ENCODE peak calls at places on chromosome 16, in eight cellular contexts. J, C, U, E, Q, N, X and S are unnamed samples.

GRCh38 chr16:55943257-55943656 is 68.1 kb upstream of the CES5A start:
- DNase-seq in N (no peak), Q (no peak), J (no peak), C (no peak), E (no peak), X (no peak), U (no peak), S (no peak)

GRCh38 chr16:10961231-10961630 is 16.9 kb downstream of the CLEC16A start:
- DNase-seq in E (no peak), N (no peak), Q (no peak), U (no peak), C (no peak), J (no peak), X (no peak), S (no peak)

GRCh38 chr16:89232107-89232506 is 14.6 kb downstream of the ZNF778 start:
- DNase-seq in N (no peak), J (no peak), Q (no peak), E (no peak), X (no peak), U (no peak), C (no peak), S (no peak)

GRCh38 chr16:539901-540530 is 12.5 kb downstream of the CAPN15 start:
- DNase-seq in C (no peak), J (no peak), N (no peak), X (no peak), E (no peak), U (no peak), Q (no peak), S (no peak)

GRCh38 chr16:81600275-81600674 is 155.7 kb downstream of the CMIP start:
- DNase-seq in N (peak; percentile 46), C (peak; percentile 46), X (no peak), U (no peak), J (no peak), Q (no peak), E (no peak), S (no peak)

GRCh38 chr16:4663756-4664465 is 29.5 kb upstream of the NUDT16L1 start:
- DNase-seq in N (no peak), Q (peak; percentile 45), E (no peak), C (no peak), J (no peak), X (no peak), U (no peak), S (peak; percentile 87)

GRCh38 chr16:53952215-53953208 is 248.6 kb downstream of the FTO start:
- DNase-seq in U (no peak), C (no peak), X (no peak), J (no peak), Q (no peak), E (no peak), N (peak; percentile 5), S (no peak)

GRCh38 chr16:84599528-84600202 is 18.2 kb downstream of the COTL1 start:
- DNase-seq in X (peak; percentile 79), U (no peak), N (peak; percentile 91), E (no peak), J (no peak), Q (peak; percentile 51), C (no peak), S (peak; percentile 93)

GRCh38 chr16:88747588-88748301 is 37.3 kb downstream of the PIEZO1 start:
- DNase-seq in N (no peak), J (peak; percentile 67), E (no peak), Q (peak; percentile 36), C (no peak), X (peak; percentile 87), U (peak; percentile 89), S (no peak)

GRCh38 chr16:89374393-89374948 is 115.9 kb downstream of the ANKRD11 start:
- DNase-seq in X (no peak), E (no peak), J (no peak), N (no peak), Q (no peak), C (no peak), U (no peak), S (no peak)

GRCh38 chr16:16014329-16015224 is 65.2 kb downstream of the ABCC1 start:
- DNase-seq in U (no peak), N (peak; percentile 50), E (peak; percentile 75), X (no peak), J (no peak), C (peak; percentile 66), Q (peak; percentile 81), S (no peak)

GRCh38 chr16:79042886-79043285 is 557.7 kb downstream of the MAF start:
- DNase-seq in X (no peak), N (no peak), E (no peak), C (no peak), J (no peak), Q (no peak), U (no peak), S (no peak)

GRCh38 chr16:15457390-15457789 is 23.0 kb downstream of the BMERB1 start:
- DNase-seq in X (no peak), C (no peak), Q (no peak), N (no peak), J (no peak), E (no peak), U (no peak), S (no peak)

GRCh38 chr16:24999088-24999670 is 16.0 kb downstream of the ARHGAP17 start:
- DNase-seq in C (no peak), Q (no peak), N (no peak), E (no peak), U (no peak), X (no peak), J (no peak), S (no peak)

GRCh38 chr16:75251280-75252048 is at the start of gene BCAR1:
- DNase-seq in X (peak; percentile 89), N (peak; percentile 89), C (peak; percentile 88), J (no peak), U (peak; percentile 94), Q (peak; percentile 93), E (peak; percentile 79), S (peak; percentile 85)

GRCh38 chr16:1911467-1912214 is 6.6 kb downstream of the HS3ST6 start:
- DNase-seq in Q (no peak), C (no peak), N (no peak), E (no peak), X (no peak), U (no peak), J (no peak), S (no peak)

GRCh38 chr16:35364263-35364662 is 1904.9 kb downstream of the TP53TG3F start:
- DNase-seq in C (no peak), X (no peak), N (no peak), Q (no peak), U (no peak), J (no peak), E (no peak), S (no peak)

GRCh38 chr16:82192665-82193064 is 22.6 kb upstream of the MPHOSPH6 start:
- DNase-seq in Q (no peak), U (no peak), X (no peak), E (no peak), J (no peak), N (peak; percentile 86), C (no peak), S (no peak)

GRCh38 chr16:89185062-89185751 is 13.7 kb downstream of the CDH15 start:
- DNase-seq in U (no peak), J (no peak), E (no peak), N (no peak), X (peak; percentile 55), Q (no peak), C (no peak), S (no peak)

GRCh38 chr16:2009791-2010510 is at the start of gene ZNF598:
- DNase-seq in E (peak; percentile 74), X (peak; percentile 82), C (peak; percentile 74), Q (peak; percentile 86), U (peak; percentile 90), J (peak; percentile 60), N (peak; percentile 72), S (peak; percentile 95)

DNA sequence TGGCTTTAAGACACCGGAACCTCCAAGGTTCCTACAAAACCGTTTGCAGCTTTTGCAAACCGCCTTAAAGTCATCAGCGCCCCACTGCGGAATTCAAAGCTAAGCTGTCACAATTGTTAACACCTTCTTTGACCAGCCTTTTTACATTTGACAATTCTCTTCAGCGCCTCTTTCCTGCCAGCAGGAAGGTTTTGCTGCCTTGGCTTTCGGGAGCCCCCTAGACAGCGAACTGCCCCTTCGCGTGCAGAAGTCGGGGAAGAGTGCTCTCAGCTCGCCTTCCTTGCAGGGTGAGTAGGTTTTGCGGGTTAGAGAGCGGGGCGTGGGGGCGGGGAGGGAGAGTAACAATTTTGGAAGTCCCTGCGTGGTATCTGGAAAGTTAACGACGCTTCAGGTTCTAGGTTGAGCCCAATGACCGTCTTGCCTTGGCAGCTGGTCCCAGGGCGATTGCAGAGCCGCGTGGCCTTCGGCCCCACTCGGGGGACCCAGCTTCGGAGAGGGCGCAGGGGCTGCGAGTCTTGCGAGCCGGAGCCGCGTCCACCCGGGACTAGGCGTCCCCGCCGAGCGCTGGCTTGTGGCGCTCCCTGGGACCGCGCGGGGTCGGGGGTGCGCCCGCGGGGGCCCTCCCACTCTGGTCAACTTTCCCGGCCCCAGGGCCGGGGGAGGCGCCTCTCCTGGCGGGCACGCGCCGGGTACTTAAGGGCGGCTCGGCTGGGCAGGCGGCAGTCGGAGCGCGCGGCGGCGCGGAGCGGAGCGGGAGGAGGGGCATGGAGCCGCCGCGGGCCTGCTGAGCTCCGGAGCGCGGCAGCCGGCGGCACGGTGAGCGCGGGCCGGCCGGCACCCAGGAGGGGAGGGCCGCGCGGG is at the start of gene HAS3:
- DNase-seq in X (peak; percentile 81), E (no peak), Q (peak; percentile 65), J (peak; percentile 69), C (peak; percentile 52), U (peak; percentile 85), N (peak; percentile 69), S (peak; percentile 78)
- TF ChIP-seq POLR2AphosphoS5 in X (peak; percentile 57), E (no peak), Q (peak; percentile 72), J (peak; percentile 93), C (peak; percentile 34), U (no peak), N (peak; percentile 76), S (peak; percentile 45)

GRCh38 chr16:51146256-51146924 is 4.7 kb downstream of the SALL1 start:
- DNase-seq in N (no peak), U (no peak), Q (no peak), E (no peak), C (no peak), J (no peak), X (peak; percentile 33), S (no peak)
- TF ChIP-seq CTCF in N (no peak), U (no peak), Q (no peak), E (no peak), C (no peak), J (no peak), X (peak; percentile 10), S (no peak)

GRCh38 chr16:57628008-57628781 is at the start of gene ADGRG1:
- DNase-seq in U (peak; percentile 94), J (peak; percentile 71), C (peak; percentile 70), N (peak; percentile 95), X (peak; percentile 72), E (no peak), Q (peak; percentile 72), S (no peak)
- TF ChIP-seq POLR2A in U (no peak), J (no peak), C (peak; percentile 81), N (no peak), X (no peak), E (no peak), Q (no peak), S (no peak)

DNA sequence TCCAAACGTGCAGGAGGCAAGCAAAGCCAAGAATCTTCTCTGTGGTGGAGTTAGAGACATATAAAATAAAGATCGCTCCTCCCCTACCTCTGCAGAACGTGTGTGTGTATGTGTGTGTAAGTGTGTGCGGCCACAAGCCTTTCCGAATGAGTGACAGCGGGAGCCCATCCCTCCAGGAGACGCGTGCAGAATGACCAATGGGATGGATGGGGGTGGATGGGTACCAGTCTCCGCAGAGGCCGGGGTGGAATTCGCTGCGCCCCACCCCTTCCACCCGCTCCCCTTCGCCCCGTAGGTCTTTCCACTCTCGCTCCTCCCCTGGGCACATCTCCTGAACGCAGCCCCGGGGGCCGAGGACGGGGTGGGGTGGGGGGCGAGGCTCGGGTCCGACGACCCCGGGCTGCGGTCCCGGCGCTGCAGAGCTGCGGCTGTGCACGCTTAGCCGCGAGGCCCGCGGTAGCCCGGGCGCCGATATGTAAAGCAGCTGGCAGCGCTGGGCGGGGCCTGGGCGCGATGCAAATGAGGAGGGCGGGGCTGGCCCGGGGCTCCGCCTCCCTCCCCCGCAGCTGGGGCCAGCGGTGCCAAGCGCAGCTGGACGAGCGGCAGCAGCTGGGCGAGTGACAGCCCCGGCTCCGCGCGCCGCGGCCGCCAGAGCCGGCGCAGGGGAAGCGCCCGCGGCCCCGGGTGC is at the start of gene PRKCB:
- DNase-seq in U (peak; percentile 96), N (peak; percentile 32), X (peak; percentile 97), Q (peak; percentile 68), C (peak; percentile 68), J (no peak), E (no peak), S (peak; percentile 98)
- TF ChIP-seq POLR2AphosphoS5 in U (no peak), N (no peak), X (no peak), Q (no peak), C (no peak), J (no peak), E (no peak), S (peak; percentile 82)